ENCODE peak calls at places on chromosomes 16 and 17, in seven cellular contexts. One of them, this sample, is unnamed.

GRCh38 chr17:41633498-41634197 is 9.3 kb upstream of the KRT17 start:
- DNase-seq in astrocyte of the spinal cord: no peak
- DNase-seq in colonic mucosa: no peak
- DNase-seq in K562: no peak
- DNase-seq in HFF-Myc: no peak
- DNase-seq in bronchial epithelial cell: no peak
- DNase-seq in fibroblast of mammary gland: no peak
- DNase-seq in this sample: no peak

GRCh38 chr17:56292010-56292409 is 138.7 kb downstream of the ANKFN1 start:
- DNase-seq in astrocyte of the spinal cord: peak
- DNase-seq in colonic mucosa: no peak
- DNase-seq in K562: no peak
- DNase-seq in HFF-Myc: no peak
- DNase-seq in bronchial epithelial cell: peak
- DNase-seq in fibroblast of mammary gland: peak
- DNase-seq in this sample: peak

GRCh38 chr16:9126609-9127008 is 35.2 kb downstream of the HAPSTR1 start:
- DNase-seq in astrocyte of the spinal cord: no peak
- DNase-seq in colonic mucosa: no peak
- DNase-seq in K562: no peak
- DNase-seq in HFF-Myc: no peak
- DNase-seq in bronchial epithelial cell: no peak
- DNase-seq in fibroblast of mammary gland: no peak
- DNase-seq in this sample: no peak

GRCh38 chr17:5819396-5819795 is 235.1 kb upstream of the NLRP1 start:
- DNase-seq in astrocyte of the spinal cord: no peak
- DNase-seq in colonic mucosa: no peak
- DNase-seq in K562: no peak
- DNase-seq in HFF-Myc: no peak
- DNase-seq in bronchial epithelial cell: no peak
- DNase-seq in fibroblast of mammary gland: no peak
- DNase-seq in this sample: no peak

GRCh38 chr17:78391843-78392242 is 13.4 kb downstream of the PGS1 start:
- DNase-seq in astrocyte of the spinal cord: peak
- DNase-seq in colonic mucosa: no peak
- DNase-seq in K562: no peak
- DNase-seq in HFF-Myc: no peak
- DNase-seq in bronchial epithelial cell: peak
- DNase-seq in fibroblast of mammary gland: peak
- DNase-seq in this sample: no peak

GRCh38 chr17:64778367-64779290 is 116.5 kb upstream of the SMURF2 start:
- DNase-seq in astrocyte of the spinal cord: no peak
- DNase-seq in colonic mucosa: peak
- DNase-seq in K562: no peak
- DNase-seq in HFF-Myc: no peak
- DNase-seq in bronchial epithelial cell: peak
- DNase-seq in fibroblast of mammary gland: no peak
- DNase-seq in this sample: no peak

GRCh38 chr17:66578781-66579489 is 256.0 kb upstream of the CACNG5 start:
- DNase-seq in astrocyte of the spinal cord: no peak
- DNase-seq in colonic mucosa: no peak
- DNase-seq in K562: no peak
- DNase-seq in HFF-Myc: no peak
- DNase-seq in bronchial epithelial cell: no peak
- DNase-seq in fibroblast of mammary gland: no peak
- DNase-seq in this sample: no peak

GRCh38 chr16:13553453-13553985 is 366.4 kb upstream of the ERCC4 start:
- DNase-seq in astrocyte of the spinal cord: no peak
- DNase-seq in colonic mucosa: no peak
- DNase-seq in K562: no peak
- DNase-seq in HFF-Myc: no peak
- DNase-seq in bronchial epithelial cell: no peak
- DNase-seq in fibroblast of mammary gland: no peak
- DNase-seq in this sample: peak

GRCh38 chr16:10511829-10512228 is 68.6 kb downstream of the EMP2 start:
- DNase-seq in astrocyte of the spinal cord: no peak
- DNase-seq in colonic mucosa: no peak
- DNase-seq in K562: no peak
- DNase-seq in HFF-Myc: no peak
- DNase-seq in bronchial epithelial cell: peak
- DNase-seq in fibroblast of mammary gland: no peak
- DNase-seq in this sample: no peak

GRCh38 chr17:57819867-57820266 is 30.0 kb downstream of the MRPS23 start:
- DNase-seq in astrocyte of the spinal cord: no peak
- DNase-seq in colonic mucosa: no peak
- DNase-seq in K562: no peak
- DNase-seq in HFF-Myc: no peak
- DNase-seq in bronchial epithelial cell: no peak
- DNase-seq in fibroblast of mammary gland: no peak
- DNase-seq in this sample: no peak

GRCh38 chr16:75996491-75996890 is 270.2 kb upstream of the CPHXL start:
- DNase-seq in astrocyte of the spinal cord: no peak
- DNase-seq in colonic mucosa: no peak
- DNase-seq in K562: no peak
- DNase-seq in HFF-Myc: no peak
- DNase-seq in bronchial epithelial cell: peak
- DNase-seq in fibroblast of mammary gland: peak
- DNase-seq in this sample: no peak

GRCh38 chr16:15643453-15644305 is 725 bp upstream of the MARF1 start:
- DNase-seq in astrocyte of the spinal cord: peak
- DNase-seq in colonic mucosa: peak
- DNase-seq in K562: no peak
- DNase-seq in HFF-Myc: no peak
- DNase-seq in bronchial epithelial cell: peak
- DNase-seq in fibroblast of mammary gland: peak
- DNase-seq in this sample: peak

GRCh38 chr16:15642557-15643452 is at the start of gene MARF1:
- DNase-seq in astrocyte of the spinal cord: peak
- DNase-seq in colonic mucosa: peak
- DNase-seq in K562: peak
- DNase-seq in HFF-Myc: peak
- DNase-seq in bronchial epithelial cell: peak
- DNase-seq in fibroblast of mammary gland: peak
- DNase-seq in this sample: peak

GRCh38 chr16:15647615-15648014 is 2.4 kb upstream of the NDE1 start:
- DNase-seq in astrocyte of the spinal cord: no peak
- DNase-seq in colonic mucosa: no peak
- DNase-seq in K562: no peak
- DNase-seq in HFF-Myc: no peak
- DNase-seq in bronchial epithelial cell: no peak
- DNase-seq in fibroblast of mammary gland: no peak
- DNase-seq in this sample: no peak

GRCh38 chr16:15641753-15642556 is 999 bp downstream of the MARF1 start:
- DNase-seq in astrocyte of the spinal cord: no peak
- DNase-seq in colonic mucosa: no peak
- DNase-seq in K562: no peak
- DNase-seq in HFF-Myc: no peak
- DNase-seq in bronchial epithelial cell: peak
- DNase-seq in fibroblast of mammary gland: no peak
- DNase-seq in this sample: no peak

GRCh38 chr16:15644306-15644961 is 1.5 kb upstream of the MARF1 start:
- DNase-seq in astrocyte of the spinal cord: no peak
- DNase-seq in colonic mucosa: peak
- DNase-seq in K562: no peak
- DNase-seq in HFF-Myc: peak
- DNase-seq in bronchial epithelial cell: peak
- DNase-seq in fibroblast of mammary gland: peak
- DNase-seq in this sample: no peak
- H3K4me3 ChIP-seq in astrocyte of the spinal cord: no peak
- H3K4me3 ChIP-seq in colonic mucosa: no peak
- H3K4me3 ChIP-seq in K562: peak
- H3K4me3 ChIP-seq in HFF-Myc: peak
- H3K4me3 ChIP-seq in bronchial epithelial cell: no peak
- H3K4me3 ChIP-seq in fibroblast of mammary gland: no peak
- H3K4me3 ChIP-seq in this sample: no peak

GRCh38 chr16:56608876-56609462 is 585 bp downstream of the MT2A start:
- DNase-seq in astrocyte of the spinal cord: no peak
- DNase-seq in colonic mucosa: peak
- DNase-seq in K562: no peak
- DNase-seq in HFF-Myc: no peak
- DNase-seq in bronchial epithelial cell: peak
- DNase-seq in fibroblast of mammary gland: no peak
- DNase-seq in this sample: no peak
- TF ChIP-seq CTCF in astrocyte of the spinal cord: no peak
- TF ChIP-seq CTCF in colonic mucosa: no peak
- TF ChIP-seq CTCF in K562: no peak
- TF ChIP-seq CTCF in HFF-Myc: no peak
- TF ChIP-seq CTCF in bronchial epithelial cell: no peak
- TF ChIP-seq CTCF in fibroblast of mammary gland: no peak
- TF ChIP-seq CTCF in this sample: no peak

GRCh38 chr17:74712756-74713155 is at the start of gene CD300LF:
- DNase-seq in astrocyte of the spinal cord: no peak
- DNase-seq in colonic mucosa: peak
- DNase-seq in K562: no peak
- DNase-seq in HFF-Myc: no peak
- DNase-seq in bronchial epithelial cell: no peak
- DNase-seq in fibroblast of mammary gland: no peak
- DNase-seq in this sample: no peak

GRCh38 chr17:74715144-74715543 is 2.4 kb upstream of the CD300LF start:
- DNase-seq in astrocyte of the spinal cord: no peak
- DNase-seq in colonic mucosa: no peak
- DNase-seq in K562: peak
- DNase-seq in HFF-Myc: no peak
- DNase-seq in bronchial epithelial cell: no peak
- DNase-seq in fibroblast of mammary gland: no peak
- DNase-seq in this sample: no peak

GRCh38 chr17:74713199-74713755 is 554 bp upstream of the CD300LF start:
- DNase-seq in astrocyte of the spinal cord: no peak
- DNase-seq in colonic mucosa: no peak
- DNase-seq in K562: no peak
- DNase-seq in HFF-Myc: no peak
- DNase-seq in bronchial epithelial cell: no peak
- DNase-seq in fibroblast of mammary gland: no peak
- DNase-seq in this sample: no peak

GRCh38 chr17:74711058-74711824 is 1.5 kb downstream of the CD300LF start:
- DNase-seq in astrocyte of the spinal cord: no peak
- DNase-seq in colonic mucosa: no peak
- DNase-seq in K562: no peak
- DNase-seq in HFF-Myc: no peak
- DNase-seq in bronchial epithelial cell: no peak
- DNase-seq in fibroblast of mammary gland: no peak
- DNase-seq in this sample: no peak

GRCh38 chr17:74712301-74712700 is 422 bp downstream of the CD300LF start:
- DNase-seq in astrocyte of the spinal cord: no peak
- DNase-seq in colonic mucosa: no peak
- DNase-seq in K562: no peak
- DNase-seq in HFF-Myc: no peak
- DNase-seq in bronchial epithelial cell: no peak
- DNase-seq in fibroblast of mammary gland: no peak
- DNase-seq in this sample: no peak
- H3K4me3 ChIP-seq in astrocyte of the spinal cord: no peak
- H3K4me3 ChIP-seq in colonic mucosa: no peak
- H3K4me3 ChIP-seq in K562: no peak
- H3K4me3 ChIP-seq in HFF-Myc: no peak
- H3K4me3 ChIP-seq in bronchial epithelial cell: no peak
- H3K4me3 ChIP-seq in fibroblast of mammary gland: no peak
- H3K4me3 ChIP-seq in this sample: no peak

GRCh38 chr17:61387011-61387410 is 12.6 kb upstream of the TBX2 start:
- DNase-seq in astrocyte of the spinal cord: no peak
- DNase-seq in colonic mucosa: no peak
- DNase-seq in K562: no peak
- DNase-seq in HFF-Myc: no peak
- DNase-seq in bronchial epithelial cell: no peak
- DNase-seq in fibroblast of mammary gland: no peak
- DNase-seq in this sample: no peak

GRCh38 chr17:61385091-61385868 is 14.4 kb upstream of the TBX2 start:
- DNase-seq in astrocyte of the spinal cord: no peak
- DNase-seq in colonic mucosa: no peak
- DNase-seq in K562: no peak
- DNase-seq in HFF-Myc: no peak
- DNase-seq in bronchial epithelial cell: no peak
- DNase-seq in fibroblast of mammary gland: no peak
- DNase-seq in this sample: no peak

GRCh38 chr17:61386251-61386650 is 13.4 kb upstream of the TBX2 start:
- DNase-seq in astrocyte of the spinal cord: no peak
- DNase-seq in colonic mucosa: no peak
- DNase-seq in K562: no peak
- DNase-seq in HFF-Myc: no peak
- DNase-seq in bronchial epithelial cell: no peak
- DNase-seq in fibroblast of mammary gland: no peak
- DNase-seq in this sample: no peak

GRCh38 chr17:61384384-61385090 is 15.1 kb upstream of the TBX2 start:
- DNase-seq in astrocyte of the spinal cord: no peak
- DNase-seq in colonic mucosa: no peak
- DNase-seq in K562: no peak
- DNase-seq in HFF-Myc: no peak
- DNase-seq in bronchial epithelial cell: no peak
- DNase-seq in fibroblast of mammary gland: no peak
- DNase-seq in this sample: no peak

GRCh38 chr17:61385869-61386245 is 13.8 kb upstream of the TBX2 start:
- DNase-seq in astrocyte of the spinal cord: no peak
- DNase-seq in colonic mucosa: no peak
- DNase-seq in K562: no peak
- DNase-seq in HFF-Myc: no peak
- DNase-seq in bronchial epithelial cell: peak
- DNase-seq in fibroblast of mammary gland: peak
- DNase-seq in this sample: no peak
- TF ChIP-seq CTCF in astrocyte of the spinal cord: no peak
- TF ChIP-seq CTCF in colonic mucosa: no peak
- TF ChIP-seq CTCF in K562: no peak
- TF ChIP-seq CTCF in HFF-Myc: no peak
- TF ChIP-seq CTCF in bronchial epithelial cell: no peak
- TF ChIP-seq CTCF in fibroblast of mammary gland: peak
- TF ChIP-seq CTCF in this sample: no peak

GRCh38 chr17:3659541-3660111 is 8.8 kb downstream of the TAX1BP3 start:
- DNase-seq in astrocyte of the spinal cord: peak
- DNase-seq in colonic mucosa: peak
- DNase-seq in K562: peak
- DNase-seq in HFF-Myc: peak
- DNase-seq in bronchial epithelial cell: peak
- DNase-seq in fibroblast of mammary gland: peak
- DNase-seq in this sample: peak
- H3K4me3 ChIP-seq in astrocyte of the spinal cord: no peak
- H3K4me3 ChIP-seq in colonic mucosa: no peak
- H3K4me3 ChIP-seq in K562: no peak
- H3K4me3 ChIP-seq in HFF-Myc: no peak
- H3K4me3 ChIP-seq in bronchial epithelial cell: no peak
- H3K4me3 ChIP-seq in fibroblast of mammary gland: no peak
- H3K4me3 ChIP-seq in this sample: no peak

GRCh38 chr17:8413938-8414337 is 16.3 kb upstream of the RNF222 start:
- DNase-seq in astrocyte of the spinal cord: no peak
- DNase-seq in colonic mucosa: no peak
- DNase-seq in K562: no peak
- DNase-seq in HFF-Myc: no peak
- DNase-seq in bronchial epithelial cell: no peak
- DNase-seq in fibroblast of mammary gland: no peak
- DNase-seq in this sample: no peak
- TF ChIP-seq CTCF in astrocyte of the spinal cord: no peak
- TF ChIP-seq CTCF in colonic mucosa: no peak
- TF ChIP-seq CTCF in K562: no peak
- TF ChIP-seq CTCF in HFF-Myc: no peak
- TF ChIP-seq CTCF in bronchial epithelial cell: no peak
- TF ChIP-seq CTCF in fibroblast of mammary gland: no peak
- TF ChIP-seq CTCF in this sample: no peak

This sample was measured in astrocyte of the cerebellum.